ENCODE peak calls at places on chromosomes 16 and 17, in six cellular contexts. X is fibroblast of lung, L is ovary, S is fibroblast of the conjunctiva, O is AG10803, B is mesenchymal stem cell. T is an unnamed sample.

GRCh38 chr16:72285728-72286127 is 113.8 kb upstream of the PMFBP1 start:
- DNase-seq in X (peak; percentile 20), L (no peak), S (no peak), O (no peak), B (peak; percentile 28), T (no peak)

GRCh38 chr16:22692034-22692433 is 121.9 kb upstream of the HS3ST2 start:
- DNase-seq in X (peak; percentile 18), L (no peak), S (no peak), O (peak; percentile 64), B (no peak), T (no peak)

GRCh38 chr16:58695368-58695767 is 10.8 kb upstream of the SLC38A7 start:
- DNase-seq in X (no peak), L (no peak), S (no peak), O (no peak), B (no peak), T (no peak)

GRCh38 chr17:16286009-16286946 is 67.0 kb downstream of the CENPV start:
- DNase-seq in X (peak; percentile 99), L (peak; percentile 86), S (peak; percentile 93), O (peak; percentile 93), B (peak; percentile 99), T (peak; percentile 91)

GRCh38 chr16:86707581-86707980 is 129.2 kb downstream of the FOXL1 start:
- DNase-seq in X (no peak), L (no peak), S (no peak), O (no peak), B (no peak), T (no peak)

GRCh38 chr17:63555475-63556156 is 5.3 kb downstream of the DCAF7 start:
- DNase-seq in X (no peak), L (no peak), S (no peak), O (no peak), B (no peak), T (no peak)

GRCh38 chr16:81642943-81643342 is 136.1 kb upstream of the PLCG2 start:
- DNase-seq in X (no peak), L (no peak), S (no peak), O (no peak), B (no peak), T (no peak)

GRCh38 chr17:76497979-76498885 is 3.0 kb downstream of the RHBDF2 start:
- DNase-seq in X (peak; percentile 84), L (peak; percentile 68), S (peak; percentile 12), O (peak; percentile 83), B (peak; percentile 98), T (peak; percentile 39)

GRCh38 chr17:6492892-6493674 is 48.8 kb downstream of the PIMREG start:
- DNase-seq in X (no peak), L (peak; percentile 77), S (no peak), O (no peak), B (no peak), T (no peak)

GRCh38 chr16:85347213-85347591 is 234.9 kb upstream of the CIBAR2 start:
- DNase-seq in X (no peak), L (no peak), S (no peak), O (no peak), B (peak; percentile 54), T (no peak)

GRCh38 chr16:47815655-47816054 is 340.1 kb downstream of the ABCC12 start:
- DNase-seq in X (peak; percentile 65), L (no peak), S (no peak), O (peak; percentile 29), B (peak; percentile 22), T (no peak)

GRCh38 chr17:2263183-2263954 is 40.2 kb downstream of the SMG6 start:
- DNase-seq in X (peak; percentile 70), L (no peak), S (no peak), O (no peak), B (peak; percentile 20), T (no peak)

GRCh38 chr17:3754458-3755334 is 31.0 kb downstream of the HASPIN start:
- DNase-seq in X (no peak), L (peak; percentile 44), S (no peak), O (no peak), B (no peak), T (no peak)

GRCh38 chr17:35596072-35596471 is 8.9 kb downstream of the AP2B1 start:
- DNase-seq in X (no peak), L (no peak), S (no peak), O (no peak), B (no peak), T (no peak)

GRCh38 chr17:29138991-29139682 is 41.1 kb downstream of the MYO18A start:
- DNase-seq in X (no peak), L (no peak), S (no peak), O (no peak), B (no peak), T (no peak)

GRCh38 chr16:86883583-86884188 is 305.3 kb downstream of the FOXL1 start:
- DNase-seq in X (no peak), L (no peak), S (no peak), O (no peak), B (no peak), T (no peak)

GRCh38 chr17:17849863-17850373 is 13.1 kb upstream of the SREBF1 start:
- DNase-seq in X (peak; percentile 47), L (peak; percentile 79), S (no peak), O (peak; percentile 37), B (peak; percentile 68), T (no peak)

GRCh38 chr17:43079578-43080302 is 45.4 kb downstream of the BRCA1 start:
- DNase-seq in X (no peak), L (no peak), S (no peak), O (no peak), B (no peak), T (no peak)

GRCh38 chr17:79053251-79053925 is 21.2 kb upstream of the ENGASE start:
- DNase-seq in X (peak; percentile 54), L (no peak), S (no peak), O (peak; percentile 76), B (no peak), T (no peak)

GRCh38 chr16:23728112-23728477 is 15.1 kb upstream of the ERN2 start:
- DNase-seq in X (no peak), L (no peak), S (no peak), O (no peak), B (no peak), T (no peak)

GRCh38 chr17:41101586-41102259 is at the start of gene KRTAP4-16:
- DNase-seq in X (no peak), L (no peak), S (no peak), O (no peak), B (no peak), T (no peak)

GRCh38 chr16:2791174-2791573 is 3.8 kb upstream of the PRSS33 start:
- DNase-seq in X (no peak), L (no peak), S (no peak), O (no peak), B (no peak), T (no peak)

GRCh38 chr17:28849281-28849680 is 5.5 kb upstream of the ERAL1 start:
- DNase-seq in X (no peak), L (no peak), S (no peak), O (no peak), B (no peak), T (no peak)

GRCh38 chr16:81201267-81201666 is 37.2 kb upstream of the BCO1 start:
- DNase-seq in X (no peak), L (no peak), S (no peak), O (no peak), B (no peak), T (no peak)

GRCh38 chr17:63095459-63095858 is 129.4 kb downstream of the TANC2 start:
- DNase-seq in X (peak; percentile 12), L (no peak), S (no peak), O (no peak), B (peak; percentile 27), T (no peak)

GRCh38 chr16:29649560-29650494 is 13.2 kb upstream of the SPN start:
- DNase-seq in X (no peak), L (no peak), S (no peak), O (no peak), B (no peak), T (no peak)

GRCh38 chr17:5526821-5527598 is 40.6 kb downstream of the MIS12 start:
- DNase-seq in X (peak; percentile 98), L (no peak), S (peak; percentile 73), O (peak; percentile 97), B (peak; percentile 99), T (peak; percentile 70)

GRCh38 chr16:56121156-56121500 is 70.2 kb upstream of the GNAO1 start:
- DNase-seq in X (no peak), L (no peak), S (no peak), O (no peak), B (no peak), T (no peak)

GRCh38 chr17:31811021-31811565 is 48.0 kb downstream of the COPRS start:
- DNase-seq in X (peak; percentile 38), L (no peak), S (no peak), O (no peak), B (no peak), T (no peak)

GRCh38 chr16:2924901-2925820 is 13.4 kb downstream of the FLYWCH1 start:
- DNase-seq in X (no peak), L (no peak), S (no peak), O (no peak), B (no peak), T (no peak)

GRCh38 chr16:69188716-69189115 is 1.8 kb downstream of the SNTB2 start:
- DNase-seq in X (peak; percentile 75), L (no peak), S (no peak), O (peak; percentile 44), B (peak; percentile 55), T (no peak)

T was measured in COLO829.